ENCODE peak calls at places on chromosomes 11 and 22, in five cellular contexts. X is ovary, W is WERI-Rb-1, R is A549, K is fibroblast of mammary gland. Z is an unnamed sample.

GRCh38 chr11:36684840-36685800 is 87.1 kb upstream of the RAG2 start:
- DNase-seq in K (no peak), W (no peak), R (no peak), X (no peak), Z (no peak)

GRCh38 chr11:64250875-64251721 is at the start of gene PLCB3:
- DNase-seq in W (peak), K (no peak), X (peak), R (no peak), Z (no peak)

GRCh38 chr11:18064035-18064434 is 18.0 kb upstream of the TPH1 start:
- DNase-seq in X (no peak), R (no peak), K (no peak), W (peak), Z (no peak)

GRCh38 chr11:66008468-66009101 is 3.2 kb upstream of the CST6 start:
- DNase-seq in X (no peak), W (peak), R (no peak), K (no peak), Z (no peak)

GRCh38 chr11:126476977-126477376 is 121.5 kb downstream of the ST3GAL4 start:
- DNase-seq in K (no peak), R (no peak), X (no peak), W (no peak), Z (no peak)

GRCh38 chr22:30861131-30861530 is 107.4 kb downstream of the MORC2 start:
- DNase-seq in K (no peak), W (no peak), X (no peak), R (no peak), Z (no peak)

GRCh38 chr11:45133871-45134270 is 12.6 kb upstream of the PRDM11 start:
- DNase-seq in R (no peak), K (no peak), X (no peak), W (no peak), Z (no peak)

GRCh38 chr22:37329239-37330140 is 47.2 kb downstream of the CYTH4 start:
- DNase-seq in X (no peak), W (peak), R (peak), K (peak), Z (no peak)

GRCh38 chr11:129259950-129260349 is 67.8 kb upstream of the ARHGAP32 start:
- DNase-seq in W (no peak), K (no peak), R (no peak), X (no peak), Z (no peak)

GRCh38 chr11:129458756-129459535 is 83.3 kb downstream of the BARX2 start:
- DNase-seq in W (no peak), K (no peak), R (no peak), X (no peak), Z (no peak)

GRCh38 chr11:79538775-79539174 is 97.9 kb upstream of the TENM4 start:
- DNase-seq in R (no peak), W (no peak), K (no peak), X (no peak), Z (no peak)

GRCh38 chr22:23200896-23201295 is 20.6 kb downstream of the BCR start:
- DNase-seq in R (no peak), X (no peak), W (no peak), K (no peak), Z (no peak)

GRCh38 chr22:27204280-27204679 is 546.9 kb downstream of the MIAT start:
- DNase-seq in R (no peak), W (no peak), K (no peak), X (no peak), Z (no peak)

GRCh38 chr11:65412271-65413076 is 10.1 kb upstream of the NEAT1 start:
- DNase-seq in X (peak), K (no peak), R (no peak), W (no peak), Z (no peak)

GRCh38 chr11:61613711-61614254 is 32.9 kb upstream of the SYT7 start:
- DNase-seq in R (no peak), X (no peak), W (no peak), K (no peak), Z (no peak)

GRCh38 chr11:57698843-57699365 is 13.1 kb downstream of the MED19 start:
- DNase-seq in X (no peak), W (no peak), R (no peak), K (no peak), Z (no peak)

GRCh38 chr11:113626736-113627135 is 79.4 kb downstream of the TMPRSS5 start:
- DNase-seq in W (no peak), K (no peak), R (no peak), X (no peak), Z (no peak)

GRCh38 chr22:37321288-37321687 is 39.0 kb downstream of the CYTH4 start:
- DNase-seq in X (no peak), K (no peak), R (no peak), W (no peak), Z (no peak)

GRCh38 chr11:27391336-27392015 is 28.5 kb upstream of the CCDC34 start:
- DNase-seq in X (no peak), W (no peak), R (no peak), K (no peak), Z (peak)
- H3K4me3 ChIP-seq in X (no peak), W (no peak), R (no peak), K (no peak), Z (no peak)

DNA sequence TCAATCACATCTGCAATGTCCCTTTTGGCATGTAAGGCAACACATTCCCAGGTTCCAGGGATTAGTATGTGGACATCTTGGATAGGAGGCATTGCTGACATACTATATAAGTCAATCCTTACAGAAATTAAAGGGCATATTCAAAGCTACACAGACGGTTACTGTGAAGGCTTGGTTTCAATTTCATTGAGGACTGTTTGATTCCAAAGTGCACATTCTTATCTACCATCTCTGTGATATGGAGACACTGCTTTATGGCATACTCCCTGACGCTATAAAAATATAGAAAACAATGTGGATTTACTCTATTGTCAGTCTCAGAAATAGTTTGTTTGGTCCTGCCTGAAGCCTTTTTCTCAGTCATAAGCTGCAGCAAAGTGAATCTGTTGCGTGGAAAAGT is 1486.7 kb downstream of the FAM181B start:
- DNase-seq in X (no peak), W (no peak), R (no peak), K (no peak), Z (no peak)
- H3K4me3 ChIP-seq in X (no peak), W (no peak), R (no peak), K (no peak), Z (no peak)

GRCh38 chr11:116786966-116787365 is 857 bp downstream of the ZPR1 start:
- DNase-seq in W (no peak), R (no peak), X (no peak), K (no peak), Z (no peak)
- H3K4me3 ChIP-seq in W (peak), R (peak), X (peak), K (peak), Z (peak)

DNA sequence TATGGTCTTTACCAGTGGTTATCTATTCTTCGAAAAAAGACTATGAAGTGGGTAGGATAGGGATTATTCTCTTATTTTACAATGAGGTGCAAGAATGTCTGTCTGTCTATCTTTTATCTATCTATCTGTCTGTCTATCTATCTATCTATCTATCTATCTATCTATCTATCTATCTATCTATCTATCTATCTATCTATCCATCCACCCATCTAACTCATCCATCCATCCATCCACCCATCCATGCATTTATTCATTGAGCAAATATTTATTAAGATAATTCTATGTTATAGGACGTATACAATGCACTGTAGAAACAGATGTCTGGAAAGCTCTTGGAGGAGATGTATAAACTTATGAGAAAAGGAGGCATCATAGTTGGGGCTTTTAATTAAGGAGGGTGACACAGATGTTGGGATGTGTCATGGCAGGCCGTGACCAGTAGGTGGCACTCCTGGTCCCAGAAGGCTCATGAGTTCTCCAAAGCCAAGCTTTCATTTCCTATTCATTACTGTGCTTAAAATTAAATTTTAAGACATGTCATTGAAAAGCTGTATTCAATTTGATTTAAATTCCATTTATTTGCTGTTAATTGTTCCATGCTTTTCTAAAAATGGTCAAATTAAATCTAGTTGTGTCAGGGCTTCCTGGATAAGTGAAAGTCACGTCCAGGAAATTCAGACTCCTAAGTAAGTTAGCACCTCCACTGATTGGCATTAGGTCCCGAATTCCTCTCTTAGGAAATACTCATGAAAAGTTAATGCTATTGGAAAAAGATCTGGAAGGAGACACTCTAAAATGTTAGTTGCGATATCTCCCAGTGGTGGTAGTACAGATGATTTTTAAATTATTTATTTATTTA is 19.0 kb upstream of the E2F8 start:
- DNase-seq in W (peak), X (peak), R (peak), K (peak), Z (peak)
- H3K4me3 ChIP-seq in W (no peak), X (no peak), R (no peak), K (no peak), Z (peak)

DNA sequence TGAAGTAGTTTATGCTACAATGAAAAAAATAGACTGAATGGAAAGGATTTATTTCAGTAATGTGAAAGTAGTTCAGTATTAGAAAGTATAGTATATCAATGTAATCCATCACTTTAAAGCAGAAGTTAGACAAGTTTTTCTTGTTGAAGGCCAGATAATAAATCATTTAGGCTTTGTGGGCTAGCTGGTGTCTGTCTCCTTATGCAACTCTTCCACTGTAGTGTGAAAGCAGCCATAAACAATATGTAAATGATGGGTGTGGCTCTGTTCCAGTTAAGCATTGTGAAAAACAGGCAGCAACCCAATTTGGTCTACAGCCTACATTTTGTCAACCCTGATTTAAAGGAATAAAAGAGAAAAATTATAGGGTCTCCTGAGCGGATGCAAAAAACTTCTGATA is 127.4 kb upstream of the THY1 start:
- DNase-seq in X (no peak), R (no peak), W (no peak), K (peak), Z (no peak)
- H3K4me3 ChIP-seq in X (no peak), R (no peak), W (no peak), K (no peak), Z (no peak)